ENCODE peak calls at places on chromosomes 3 and 15, in four cellular contexts. P is H1, I is K562, N is SK-N-SH. W is an unnamed sample.

GRCh38 chr3:39137991-39138803 is 15.2 kb downstream of the CSRNP1 start:
- DNase-seq in P (no peak), I (no peak), N (no peak), W (no peak)

GRCh38 chr3:34020761-34021635 is 222.6 kb downstream of the PDCD6IP start:
- DNase-seq in P (no peak), I (no peak), N (no peak), W (no peak)

GRCh38 chr3:187066228-187066995 is 72.9 kb downstream of the RPL39L start:
- DNase-seq in P (peak), I (peak), N (peak), W (peak)

GRCh38 chr15:73686781-73687256 is 2.6 kb downstream of the CD276 start:
- DNase-seq in P (no peak), I (peak), N (no peak), W (no peak)

GRCh38 chr3:39757312-39757711 is 52.1 kb upstream of the MYRIP start:
- DNase-seq in P (no peak), I (no peak), N (no peak), W (no peak)

GRCh38 chr3:192449036-192449435 is 278.3 kb downstream of the FGF12 start:
- DNase-seq in P (no peak), I (peak), N (no peak), W (no peak)

GRCh38 chr15:78084359-78084750 is 6.8 kb upstream of the TBC1D2B start:
- DNase-seq in P (no peak), I (no peak), N (peak), W (no peak)

GRCh38 chr3:124107074-124107473 is 115.2 kb upstream of the ROPN1 start:
- DNase-seq in P (no peak), I (no peak), N (no peak), W (no peak)

GRCh38 chr3:132268956-132269355 is 48.3 kb upstream of the ACP3 start:
- DNase-seq in P (peak), I (peak), N (no peak), W (peak)

GRCh38 chr3:26281284-26281977 is 341.1 kb upstream of the LRRC3B start:
- DNase-seq in P (no peak), I (no peak), N (no peak), W (no peak)

GRCh38 chr15:73900129-73900712 is 26.0 kb upstream of the LOXL1 start:
- DNase-seq in P (no peak), I (no peak), N (no peak), W (no peak)

GRCh38 chr3:140151321-140151720 is 216.3 kb downstream of the CLSTN2 start:
- DNase-seq in P (peak), I (no peak), N (no peak), W (no peak)

GRCh38 chr3:157532529-157533297 is 29.5 kb upstream of the VEPH1 start:
- DNase-seq in P (no peak), I (peak), N (peak), W (no peak)

GRCh38 chr15:90201150-90201943 is at the start of gene SEMA4B:
- DNase-seq in P (peak), I (peak), N (peak), W (peak)

GRCh38 chr3:130941793-130942192 is 47.9 kb downstream of the ATP2C1 start:
- DNase-seq in P (no peak), I (no peak), N (no peak), W (no peak)

GRCh38 chr15:41640985-41641384 is 19.2 kb upstream of the MGA start:
- DNase-seq in P (no peak), I (no peak), N (no peak), W (no peak)

GRCh38 chr3:107543666-107544065 is 20.9 kb downstream of the BBX start:
- DNase-seq in P (no peak), I (peak), N (no peak), W (no peak)

GRCh38 chr15:55318588-55319494 is at the start of the genes PIGB and PIGBOS1:
- DNase-seq in P (peak), I (peak), N (peak), W (peak)

GRCh38 chr3:171116802-171117395 is 90.4 kb upstream of the SLC2A2 start:
- DNase-seq in P (no peak), I (no peak), N (no peak), W (no peak)

GRCh38 chr15:78795043-78795442 is 16.2 kb downstream of the ADAMTS7 start:
- DNase-seq in P (no peak), I (no peak), N (no peak), W (no peak)

GRCh38 chr3:46371802-46372340 is 1.1 kb downstream of the CCR5 start:
- DNase-seq in P (no peak), I (no peak), N (no peak), W (no peak)

GRCh38 chr3:102434715-102435114 is at the start of gene ZPLD1:
- DNase-seq in P (no peak), I (no peak), N (no peak), W (no peak)
- TF ChIP-seq TEAD4 in P (no peak), I (no peak), N (no peak), W (no peak)

DNA sequence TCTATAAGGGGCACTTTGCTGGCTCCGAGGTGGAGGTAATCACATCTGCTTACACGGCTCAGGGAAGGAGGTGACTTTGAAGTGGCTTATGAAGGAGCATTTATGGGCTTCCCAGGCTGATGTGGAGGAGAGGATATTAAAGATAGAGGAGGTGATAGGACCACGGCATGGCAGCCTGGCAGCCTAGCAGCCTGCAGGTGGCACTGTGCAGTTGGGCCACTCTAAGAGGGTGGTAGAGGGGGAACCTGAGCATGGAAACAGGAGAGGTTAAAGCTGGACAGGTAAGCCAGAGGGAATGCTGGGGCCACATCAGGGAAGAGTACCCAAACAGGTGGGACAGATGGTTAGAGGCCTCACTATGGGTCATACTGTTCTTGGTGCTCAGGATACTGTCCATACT is 375.0 kb downstream of the WDR72 start:
- DNase-seq in P (peak), I (no peak), N (no peak), W (peak)
- TF ChIP-seq TEAD4 in P (no peak), I (no peak), N (no peak), W (no peak)

DNA sequence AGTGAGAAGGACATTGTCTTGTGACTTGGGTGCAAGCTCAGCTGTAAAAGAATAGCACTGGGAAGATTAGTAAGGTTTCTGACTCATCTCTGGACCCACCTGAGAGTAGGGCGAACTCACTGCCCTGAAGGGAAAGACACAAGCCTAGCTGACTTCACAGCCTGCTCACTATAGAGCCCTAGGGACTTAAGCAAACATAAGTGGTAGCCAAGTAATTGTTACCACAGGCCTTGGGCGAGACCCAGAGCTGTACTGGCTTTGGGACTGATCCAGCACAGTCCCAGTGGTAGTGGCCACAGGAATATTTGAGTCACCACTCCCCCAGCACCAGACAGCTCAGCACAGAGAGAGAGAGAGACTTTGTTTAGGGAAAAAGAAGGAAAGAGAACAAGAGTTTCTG is 429.9 kb downstream of the TBL1XR1 start:
- DNase-seq in P (no peak), I (no peak), N (no peak), W (no peak)
- TF ChIP-seq TEAD4 in P (no peak), I (no peak), N (no peak), W (no peak)

GRCh38 chr15:48890375-48890972 is 12.5 kb downstream of the EID1 start:
- DNase-seq in P (no peak), I (peak), N (no peak), W (no peak)

GRCh38 chr15:48889925-48890324 is 12.0 kb downstream of the EID1 start:
- DNase-seq in P (no peak), I (no peak), N (no peak), W (no peak)

GRCh38 chr15:48888209-48888608 is 10.3 kb downstream of the EID1 start:
- DNase-seq in P (no peak), I (no peak), N (no peak), W (no peak)

GRCh38 chr15:48887144-48887543 is 9.2 kb downstream of the EID1 start:
- DNase-seq in P (no peak), I (no peak), N (no peak), W (no peak)

GRCh38 chr15:48888836-48889235 is 10.9 kb downstream of the EID1 start:
- DNase-seq in P (no peak), I (no peak), N (no peak), W (no peak)
- TF ChIP-seq TEAD4 in P (no peak), I (no peak), N (no peak), W (no peak)

DNA sequence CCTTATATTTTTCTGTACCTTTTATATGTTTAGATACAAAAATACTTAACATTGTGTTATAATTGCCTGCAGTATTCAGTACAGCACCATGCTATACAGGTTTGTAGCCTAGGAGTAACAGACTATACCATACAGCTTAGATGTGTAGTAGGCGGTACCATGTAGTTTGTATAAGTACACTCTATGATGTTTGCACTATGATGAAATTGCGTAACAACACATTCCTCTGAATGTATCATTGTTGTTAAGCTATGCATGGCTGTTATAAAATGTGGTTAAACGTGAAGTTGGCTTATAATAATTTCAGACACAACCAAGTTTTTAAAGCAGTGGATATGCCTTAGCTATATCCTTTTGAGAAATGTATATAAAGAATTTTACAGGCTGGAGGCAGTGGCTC is 328.3 kb downstream of the PLCL2 start:
- DNase-seq in P (no peak), I (no peak), N (no peak), W (no peak)
- TF ChIP-seq TEAD4 in P (no peak), I (no peak), N (no peak), W (no peak)

DNA sequence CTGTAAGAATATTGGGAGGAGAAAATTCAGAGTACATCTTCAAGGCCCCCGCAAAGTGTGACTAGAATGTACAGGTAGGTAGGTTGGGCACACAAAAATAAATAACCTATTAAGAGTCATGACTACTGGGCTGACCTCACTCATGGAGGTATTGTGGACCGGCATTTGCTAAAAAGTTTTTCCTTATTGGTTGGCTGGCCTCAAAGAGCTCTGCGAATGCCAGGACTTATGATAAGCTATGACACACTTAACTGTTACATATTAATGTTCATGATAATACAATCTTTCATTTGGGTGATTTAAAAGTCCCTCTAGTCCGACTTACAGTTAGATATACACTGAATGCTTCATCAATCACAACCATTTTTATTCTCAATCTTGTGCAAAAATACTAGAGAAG is 329.3 kb downstream of the FOXP1 start:
- DNase-seq in P (no peak), I (no peak), N (no peak), W (no peak)
- TF ChIP-seq TEAD4 in P (no peak), I (no peak), N (no peak), W (no peak)

GRCh38 chr3:133999891-134000685 is 29.6 kb downstream of the SLCO2A1 start:
- DNase-seq in P (no peak), I (no peak), N (no peak), W (no peak)
- TF ChIP-seq TEAD4 in P (no peak), I (no peak), N (no peak), W (no peak)

GRCh38 chr3:28151207-28151550 is 90.2 kb upstream of the CMC1 start:
- DNase-seq in P (no peak), I (no peak), N (no peak), W (no peak)

GRCh38 chr3:28150465-28151206 is 90.8 kb upstream of the CMC1 start:
- DNase-seq in P (no peak), I (no peak), N (no peak), W (no peak)

GRCh38 chr3:28149960-28150359 is 91.5 kb upstream of the CMC1 start:
- DNase-seq in P (no peak), I (no peak), N (no peak), W (no peak)

GRCh38 chr3:28151608-28152228 is 89.7 kb upstream of the CMC1 start:
- DNase-seq in P (no peak), I (no peak), N (no peak), W (no peak)
- TF ChIP-seq TEAD4 in P (no peak), I (no peak), N (no peak), W (no peak)